ENCODE peak calls at places on chromosomes 16 and 17, in four cellular contexts. B is sigmoid colon, C is SK-N-SH, M is uterus. N is an unnamed sample.
A peak's percentile ranks its signal among the peaks of the same experiment; 100 is the strongest.

GRCh38 chr16:8867483-8868271 is 1.1 kb downstream of the CARHSP1 start:
- DNase-seq in B (peak; percentile 80), C (peak; percentile 69), M (no peak), N (peak; percentile 64)

GRCh38 chr16:54325616-54326265 is 39.2 kb upstream of the IRX3 start:
- DNase-seq in B (peak; percentile 22), C (no peak), M (no peak), N (no peak)

GRCh38 chr17:76086384-76086783 is 7.4 kb downstream of the ZACN start:
- DNase-seq in B (no peak), C (peak; percentile 25), M (no peak), N (no peak)

GRCh38 chr17:37844977-37845293 is 79.3 kb upstream of the TBC1D3K start:
- DNase-seq in B (no peak), C (no peak), M (no peak), N (no peak)

GRCh38 chr16:87263418-87264052 is 53.7 kb downstream of the C16orf95 start:
- DNase-seq in B (no peak), C (no peak), M (no peak), N (no peak)

GRCh38 chr17:38864636-38865398 is 5.0 kb upstream of the LASP1 start:
- DNase-seq in B (no peak), C (no peak), M (no peak), N (no peak)

GRCh38 chr16:66950971-66951790 is 9.9 kb upstream of the CES3 start:
- DNase-seq in B (no peak), C (no peak), M (no peak), N (no peak)

GRCh38 chr16:67530013-67530939 is 1.6 kb downstream of the RIPOR1 start:
- DNase-seq in B (peak; percentile 92), C (peak; percentile 89), M (peak; percentile 81), N (peak; percentile 44)

GRCh38 chr17:63537991-63538692 is 12.1 kb upstream of the DCAF7 start:
- DNase-seq in B (peak; percentile 61), C (peak; percentile 76), M (no peak), N (no peak)

GRCh38 chr16:1991588-1992474 is 2.1 kb downstream of the SYNGR3 start:
- DNase-seq in B (peak; percentile 94), C (peak; percentile 84), M (peak; percentile 84), N (peak; percentile 78)

GRCh38 chr16:78461087-78461486 is 361.6 kb downstream of the WWOX start:
- DNase-seq in B (no peak), C (no peak), M (no peak), N (no peak)

GRCh38 chr16:383326-384020 is 1.7 kb upstream of the PGAP6 start:
- DNase-seq in B (no peak), C (no peak), M (no peak), N (no peak)

GRCh38 chr17:36705651-36706436 is 104.5 kb downstream of the MRM1 start:
- DNase-seq in B (no peak), C (peak; percentile 86), M (no peak), N (no peak)

GRCh38 chr17:34670618-34671017 is 91.2 kb downstream of the TMEM132E start:
- DNase-seq in B (no peak), C (no peak), M (no peak), N (no peak)

GRCh38 chr17:79746955-79747507 is 16.3 kb downstream of the ENPP7 start:
- DNase-seq in B (no peak), C (no peak), M (no peak), N (no peak)

GRCh38 chr17:80263253-80264047 is 2.8 kb downstream of the RNF213 start:
- DNase-seq in B (peak; percentile 95), C (peak; percentile 70), M (peak; percentile 82), N (peak; percentile 76)

GRCh38 chr17:7640783-7641182 is 9.9 kb upstream of the ATP1B2 start:
- DNase-seq in B (no peak), C (no peak), M (no peak), N (no peak)

GRCh38 chr17:68572138-68572842 is 28.9 kb downstream of the FAM20A start:
- DNase-seq in B (no peak), C (no peak), M (no peak), N (no peak)

GRCh38 chr16:85137323-85138072 is 25.2 kb upstream of the CIBAR2 start:
- DNase-seq in B (peak; percentile 99), C (peak; percentile 96), M (peak; percentile 97), N (peak; percentile 90)

GRCh38 chr17:32335647-32336046 is 6.3 kb downstream of the C17orf75 start:
- DNase-seq in B (no peak), C (no peak), M (no peak), N (no peak)

GRCh38 chr17:9259419-9259818 is 238.1 kb downstream of the NTN1 start:
- DNase-seq in B (no peak), C (no peak), M (no peak), N (no peak)

GRCh38 chr16:85717393-85718152 is 28.8 kb upstream of the GINS2 start:
- DNase-seq in B (peak; percentile 85), C (peak; percentile 89), M (peak; percentile 51), N (peak; percentile 74)

GRCh38 chr17:28846231-28846630 is 3.6 kb upstream of the FAM222B start:
- DNase-seq in B (no peak), C (no peak), M (no peak), N (no peak)

GRCh38 chr16:20401475-20402016 is 3.0 kb downstream of the PDILT start:
- DNase-seq in B (no peak), C (no peak), M (no peak), N (no peak)

GRCh38 chr16:65295527-65295926 is 173.7 kb upstream of the CDH11 start:
- DNase-seq in B (no peak), C (no peak), M (no peak), N (no peak)

GRCh38 chr17:43880420-43880991 is 26.8 kb downstream of the MPP2 start:
- DNase-seq in B (no peak), C (peak; percentile 83), M (no peak), N (no peak)
- H3K4me1 ChIP-seq in B (peaks cover 6% of the 10 kb centered on the region), C (peaks cover 2% of the 10 kb centered on the region), M (no peaks in the 10 kb centered on the region), N (no peaks in the 10 kb centered on the region)

DNA sequence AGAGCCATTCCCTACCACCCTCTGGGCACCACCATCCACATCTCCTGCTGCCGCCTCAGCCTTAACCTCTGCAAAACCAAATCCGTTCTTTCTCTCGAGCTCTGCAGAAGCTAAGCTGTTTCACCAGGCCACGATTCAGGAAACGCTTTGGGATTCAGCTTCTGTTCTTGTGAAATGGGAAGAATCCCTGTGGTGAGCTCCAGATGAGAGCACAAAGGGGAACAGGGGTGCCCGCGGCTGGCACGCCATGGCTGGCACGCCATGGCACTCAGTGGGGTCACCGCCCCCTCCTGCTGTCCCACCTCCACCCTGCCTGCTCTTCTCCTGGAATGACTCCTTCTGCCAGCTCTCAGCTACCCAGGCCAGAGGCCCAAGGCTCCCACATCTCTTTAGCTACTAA is 5.7 kb downstream of the QPRT start:
- DNase-seq in B (no peak), C (no peak), M (no peak), N (no peak)
- H3K4me1 ChIP-seq in B (no peaks in the 10 kb centered on the region), C (peaks cover 2% of the 10 kb centered on the region), M (no peaks in the 10 kb centered on the region), N (no peaks in the 10 kb centered on the region)

GRCh38 chr17:69710926-69711325 is 296.4 kb downstream of the MAP2K6 start:
- DNase-seq in B (no peak), C (no peak), M (no peak), N (no peak)
- H3K4me1 ChIP-seq in B (no peaks in the 10 kb centered on the region), C (peaks cover 11% of the 10 kb centered on the region), M (no peaks in the 10 kb centered on the region), N (peaks cover 5% of the 10 kb centered on the region)

GRCh38 chr17:50044483-50044882 is 11.4 kb upstream of the ITGA3 start:
- DNase-seq in B (no peak), C (no peak), M (no peak), N (no peak)

GRCh38 chr17:50045154-50045553 is 10.8 kb upstream of the ITGA3 start:
- DNase-seq in B (no peak), C (no peak), M (no peak), N (no peak)

GRCh38 chr17:50039058-50039457 is 16.9 kb upstream of the ITGA3 start:
- DNase-seq in B (no peak), C (peak; percentile 10), M (no peak), N (no peak)

GRCh38 chr17:50043290-50044148 is 12.4 kb upstream of the ITGA3 start:
- DNase-seq in B (no peak), C (no peak), M (no peak), N (peak; percentile 27)

DNA sequence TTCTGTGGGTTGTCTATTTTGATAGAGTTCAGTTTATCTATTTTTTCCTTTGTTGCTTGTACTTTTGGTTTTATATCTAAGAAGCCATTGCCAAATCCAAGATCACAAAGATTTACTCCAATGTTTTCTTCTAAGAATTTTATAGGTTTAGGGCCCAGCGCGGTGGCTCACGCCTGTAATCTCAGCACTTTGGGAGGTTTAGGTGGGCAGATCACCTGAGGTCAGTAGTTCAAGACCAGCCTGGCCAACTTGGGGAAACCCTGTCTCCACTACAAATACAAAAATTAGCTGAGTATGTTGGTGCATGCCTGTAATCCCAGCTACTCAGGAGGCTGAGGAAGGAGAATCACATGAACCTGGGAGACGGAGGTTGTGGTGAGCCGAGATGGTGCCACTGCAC is 13.7 kb upstream of the ITGA3 start:
- DNase-seq in B (no peak), C (no peak), M (no peak), N (no peak)
- H3K4me1 ChIP-seq in B (peaks cover 11% of the 10 kb centered on the region), C (peaks cover 7% of the 10 kb centered on the region), M (peaks cover 10% of the 10 kb centered on the region), N (peaks cover 51% of the 10 kb centered on the region)

GRCh38 chr16:80610489-80611156 is 69.8 kb downstream of the DYNLRB2 start:
- DNase-seq in B (no peak), C (no peak), M (no peak), N (no peak)

GRCh38 chr16:80611930-80612327 is 71.1 kb downstream of the DYNLRB2 start:
- DNase-seq in B (no peak), C (no peak), M (no peak), N (no peak)

GRCh38 chr16:80614908-80615696 is 74.3 kb downstream of the DYNLRB2 start:
- DNase-seq in B (no peak), C (no peak), M (no peak), N (no peak)

GRCh38 chr16:80611171-80611929 is 70.6 kb downstream of the DYNLRB2 start:
- DNase-seq in B (no peak), C (no peak), M (no peak), N (no peak)

DNA sequence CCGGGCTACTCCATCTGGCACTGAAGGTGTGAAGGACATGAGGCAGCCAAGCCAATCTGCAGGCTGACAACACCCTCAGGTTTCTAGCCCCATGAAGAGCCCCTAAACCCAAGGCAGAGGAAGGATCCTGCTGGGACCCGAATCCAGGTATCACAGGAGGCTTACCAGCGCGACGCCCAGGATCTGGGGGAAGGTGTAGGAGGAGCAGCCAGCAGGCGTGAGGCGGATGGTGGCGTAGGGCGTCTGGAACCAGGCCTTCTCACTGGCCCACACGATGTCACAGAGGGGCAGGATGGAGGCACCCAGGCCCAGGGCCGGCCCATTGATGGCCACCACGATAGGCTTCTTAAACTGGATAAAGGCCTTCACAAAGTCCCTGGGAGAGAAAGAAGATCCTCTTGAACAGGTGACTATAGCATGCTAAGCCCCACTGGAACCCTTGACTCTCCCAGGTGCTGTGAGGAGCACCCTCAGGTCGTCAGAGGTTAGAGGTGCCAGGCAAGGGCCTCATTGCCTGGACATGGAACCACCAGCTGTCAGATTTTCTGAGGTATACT is 71.7 kb downstream of the DYNLRB2 start:
- DNase-seq in B (no peak), C (no peak), M (no peak), N (no peak)
- H3K4me1 ChIP-seq in B (no peaks in the 10 kb centered on the region), C (peaks cover 3% of the 10 kb centered on the region), M (no peaks in the 10 kb centered on the region), N (no peaks in the 10 kb centered on the region)

GRCh38 chr17:57356153-57356721 is 99.9 kb downstream of the MSI2 start:
- DNase-seq in B (no peak), C (no peak), M (no peak), N (no peak)
- H3K4me1 ChIP-seq in B (peaks cover 11% of the 10 kb centered on the region), C (peaks cover 42% of the 10 kb centered on the region), M (no peaks in the 10 kb centered on the region), N (no peaks in the 10 kb centered on the region)

GRCh38 chr16:30954993-30955392 is 2.6 kb upstream of the SETD1A start:
- DNase-seq in B (no peak), C (no peak), M (no peak), N (no peak)
- H3K4me1 ChIP-seq in B (peaks cover 51% of the 10 kb centered on the region), C (peaks cover 36% of the 10 kb centered on the region), M (peaks cover 26% of the 10 kb centered on the region), N (peaks cover 38% of the 10 kb centered on the region)

GRCh38 chr16:76818611-76819181 is 372.3 kb upstream of the MON1B start:
- DNase-seq in B (no peak), C (no peak), M (no peak), N (no peak)
- H3K4me1 ChIP-seq in B (no peaks in the 10 kb centered on the region), C (no peaks in the 10 kb centered on the region), M (no peaks in the 10 kb centered on the region), N (no peaks in the 10 kb centered on the region)